ENCODE peak calls at places on chromosomes 13 and 19, in eight cellular contexts. L is thyroid gland, T is nephron progenitor cell, U is HL-60, B is foreskin fibroblast, M is IMR-90, F is mammary epithelial cell, K is GM20000. E is an unnamed sample.

GRCh38 chr13:40207110-40207478 is 459.3 kb downstream of the FOXO1 start:
- DNase-seq in L (no peak), T (no peak), U (peak; percentile 29), B (no peak), M (no peak), F (no peak), K (peak; percentile 63), E (no peak)

GRCh38 chr13:29369060-29369743 is 226.3 kb downstream of the SLC7A1 start:
- DNase-seq in L (peak; percentile 25), T (peak; percentile 17), U (peak; percentile 80), B (peak; percentile 58), M (peak; percentile 34), F (peak; percentile 25), K (no peak), E (no peak)

GRCh38 chr13:47678201-47678963 is 322.7 kb downstream of the SUCLA2 start:
- DNase-seq in L (no peak), T (no peak), U (no peak), B (peak; percentile 17), M (no peak), F (no peak), K (no peak), E (no peak)

GRCh38 chr13:42333613-42334328 is 61.8 kb downstream of the AKAP11 start:
- DNase-seq in L (peak; percentile 14), T (no peak), U (no peak), B (peak; percentile 42), M (peak; percentile 22), F (peak; percentile 17), K (peak; percentile 59), E (no peak)

GRCh38 chr13:22563272-22563671 is 617.5 kb upstream of the SGCG start:
- DNase-seq in L (no peak), T (no peak), U (no peak), B (no peak), M (no peak), F (no peak), K (no peak), E (no peak)

GRCh38 chr19:49348305-49349188 is 13.3 kb downstream of the CD37 start:
- DNase-seq in L (no peak), T (no peak), U (no peak), B (no peak), M (no peak), F (no peak), K (no peak), E (no peak)

GRCh38 chr13:112417079-112417478 is 40.9 kb downstream of the SPACA7 start:
- DNase-seq in L (no peak), T (no peak), U (no peak), B (no peak), M (no peak), F (no peak), K (no peak), E (no peak)

GRCh38 chr19:16235811-16236710 is 38.4 kb downstream of the AP1M1 start:
- DNase-seq in L (no peak), T (no peak), U (no peak), B (no peak), M (no peak), F (no peak), K (no peak), E (no peak)

GRCh38 chr13:49248433-49249002 is 793 bp downstream of the CDADC1 start:
- DNase-seq in L (no peak), T (no peak), U (peak; percentile 88), B (peak; percentile 61), M (peak; percentile 29), F (peak; percentile 32), K (no peak), E (no peak)

GRCh38 chr19:6352381-6353165 is 8.8 kb upstream of the CLPP start:
- DNase-seq in L (no peak), T (no peak), U (no peak), B (no peak), M (no peak), F (peak; percentile 14), K (no peak), E (no peak)

GRCh38 chr19:13091400-13092161 is 11.1 kb downstream of the LYL1 start:
- DNase-seq in L (no peak), T (no peak), U (peak; percentile 40), B (peak; percentile 76), M (peak; percentile 75), F (no peak), K (no peak), E (no peak)

GRCh38 chr19:47679251-47679900 is 33.8 kb upstream of the EHD2 start:
- DNase-seq in L (no peak), T (no peak), U (no peak), B (no peak), M (no peak), F (no peak), K (no peak), E (no peak)

GRCh38 chr13:98416408-98416807 is 160.5 kb downstream of the STK24 start:
- DNase-seq in L (peak; percentile 97), T (no peak), U (no peak), B (no peak), M (no peak), F (no peak), K (no peak), E (no peak)

GRCh38 chr13:44312898-44313551 is 60.6 kb upstream of the SERP2 start:
- DNase-seq in L (no peak), T (no peak), U (no peak), B (peak; percentile 95), M (peak; percentile 95), F (peak; percentile 98), K (no peak), E (no peak)

GRCh38 chr13:50518131-50518530 is 325.4 kb downstream of the DLEU7 start:
- DNase-seq in L (no peak), T (no peak), U (no peak), B (peak; percentile 42), M (peak; percentile 26), F (no peak), K (no peak), E (no peak)

GRCh38 chr13:33367931-33368330 is 82.4 kb upstream of the STARD13 start:
- DNase-seq in L (no peak), T (no peak), U (peak; percentile 83), B (no peak), M (no peak), F (no peak), K (peak; percentile 35), E (no peak)

GRCh38 chr13:113764793-113765190 is 5.8 kb downstream of the TMEM255B start:
- DNase-seq in L (no peak), T (no peak), U (no peak), B (no peak), M (no peak), F (no peak), K (no peak), E (no peak)

GRCh38 chr19:28794301-28794700 is 418.6 kb downstream of the UQCRFS1 start:
- DNase-seq in L (no peak), T (no peak), U (peak; percentile 20), B (no peak), M (no peak), F (no peak), K (no peak), E (no peak)

GRCh38 chr13:106619688-106620555 is 52.0 kb upstream of the ARGLU1 start:
- DNase-seq in L (peak; percentile 34), T (peak; percentile 36), U (peak; percentile 70), B (peak; percentile 78), M (peak; percentile 69), F (peak; percentile 49), K (peak; percentile 62), E (no peak)

GRCh38 chr19:1247747-1248453 is 483 bp upstream of the MIDN start:
- DNase-seq in L (peak; percentile 71), T (peak; percentile 57), U (peak; percentile 45), B (peak; percentile 85), M (peak; percentile 70), F (no peak), K (no peak), E (peak; percentile 95)
- TF ChIP-seq CTCF in L (no peak), T (no peak), U (no peak), B (peak; percentile 26), M (peak; percentile 43), F (no peak), K (peak; percentile 44), E (no peak)

GRCh38 chr13:95002126-95002525 is 289.8 kb upstream of the SOX21 start:
- DNase-seq in L (no peak), T (no peak), U (no peak), B (no peak), M (no peak), F (no peak), K (no peak), E (no peak)
- TF ChIP-seq CTCF in L (no peak), T (no peak), U (no peak), B (no peak), M (no peak), F (no peak), K (no peak), E (no peak)

GRCh38 chr13:111051041-111051440 is 64.1 kb upstream of the ARHGEF7 start:
- DNase-seq in L (no peak), T (no peak), U (no peak), B (no peak), M (no peak), F (no peak), K (no peak), E (no peak)

GRCh38 chr13:111050539-111050879 is 64.6 kb upstream of the ARHGEF7 start:
- DNase-seq in L (no peak), T (no peak), U (no peak), B (no peak), M (no peak), F (no peak), K (no peak), E (no peak)

GRCh38 chr13:111051656-111052232 is 63.4 kb upstream of the ARHGEF7 start:
- DNase-seq in L (no peak), T (no peak), U (no peak), B (no peak), M (no peak), F (no peak), K (no peak), E (no peak)

GRCh38 chr13:111048387-111048786 is 66.7 kb upstream of the ARHGEF7 start:
- DNase-seq in L (no peak), T (no peak), U (no peak), B (no peak), M (no peak), F (no peak), K (no peak), E (no peak)

DNA sequence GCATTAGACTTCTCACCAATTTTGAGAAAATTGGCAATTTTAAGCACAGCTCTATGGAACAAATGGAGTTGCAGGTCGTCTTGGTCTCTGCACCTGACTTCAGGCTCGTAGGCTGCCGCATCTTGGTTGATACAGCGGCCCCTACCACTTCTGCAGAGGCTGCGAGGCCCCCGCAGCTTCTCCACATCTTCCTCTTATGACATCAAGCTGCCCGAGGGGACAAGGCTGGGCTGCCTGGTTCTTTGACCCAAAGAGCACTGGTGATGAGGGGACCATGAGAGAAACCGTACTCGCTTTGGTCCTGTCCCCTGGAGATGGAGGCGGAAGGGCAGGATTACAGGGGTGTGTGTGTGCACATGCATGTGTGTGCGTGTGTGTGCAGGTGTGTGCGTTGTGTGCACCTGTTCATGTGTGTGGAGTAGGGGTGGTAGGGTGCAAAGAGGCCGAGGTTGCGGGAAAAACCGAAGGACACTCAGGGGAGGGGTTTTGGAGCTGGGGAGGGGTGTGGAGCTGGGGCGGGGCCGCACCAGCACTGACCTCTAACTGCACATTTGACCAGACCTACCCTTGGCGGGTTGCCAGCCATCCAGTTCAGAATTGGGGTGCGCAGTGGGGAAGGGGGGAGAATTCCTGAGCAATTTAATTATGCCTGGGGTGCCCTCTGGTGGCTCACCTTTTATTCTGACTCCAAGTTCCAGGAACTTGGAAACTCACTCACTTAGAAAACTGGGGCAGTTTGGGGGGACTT is 65.1 kb upstream of the ARHGEF7 start:
- DNase-seq in L (peak; percentile 11), T (no peak), U (no peak), B (peak; percentile 56), M (no peak), F (no peak), K (no peak), E (no peak)
- TF ChIP-seq CTCF in L (no peak), T (peak; percentile 25), U (peak; percentile 7), B (peak; percentile 41), M (peak; percentile 63), F (peak; percentile 30), K (no peak), E (no peak)

GRCh38 chr13:91955546-91956355 is 557.3 kb downstream of the GPC5 start:
- DNase-seq in L (no peak), T (no peak), U (no peak), B (no peak), M (no peak), F (no peak), K (no peak), E (no peak)
- TF ChIP-seq CTCF in L (no peak), T (no peak), U (no peak), B (no peak), M (no peak), F (no peak), K (no peak), E (no peak)